ENCODE peak calls at places on chromosomes 11 and 22, in six cellular contexts. Q, N, G, F, V and L are unnamed samples.

GRCh38 chr22:29621761-29622526 is 18.5 kb downstream of the NF2 start:
- DNase-seq in Q (no peak), N (peak), G (peak), F (peak), V (no peak), L (no peak)

GRCh38 chr11:86523738-86524602 is 148.4 kb downstream of the ME3 start:
- DNase-seq in Q (no peak), N (peak), G (peak), F (peak), V (no peak), L (no peak)

GRCh38 chr22:31538815-31539214 is 42.5 kb downstream of the SFI1 start:
- DNase-seq in Q (no peak), N (no peak), G (no peak), F (no peak), V (no peak), L (no peak)

GRCh38 chr22:17727244-17727892 is 46.9 kb downstream of the BID start:
- DNase-seq in Q (no peak), N (no peak), G (no peak), F (no peak), V (no peak), L (no peak)

GRCh38 chr22:48639896-48640732 is 1187.6 kb downstream of the BRD1 start:
- DNase-seq in Q (no peak), N (no peak), G (no peak), F (no peak), V (no peak), L (no peak)

GRCh38 chr11:73647459-73648100 is 1.2 kb downstream of the PLEKHB1 start:
- DNase-seq in Q (peak), N (peak), G (peak), F (no peak), V (peak), L (peak)

GRCh38 chr11:31387379-31387778 is 17.7 kb downstream of the DNAJC24 start:
- DNase-seq in Q (no peak), N (no peak), G (no peak), F (no peak), V (no peak), L (no peak)

GRCh38 chr11:2890466-2891241 is 5.1 kb upstream of the CDKN1C start:
- DNase-seq in Q (no peak), N (no peak), G (no peak), F (no peak), V (peak), L (peak)

GRCh38 chr11:117946196-117946841 is 17.1 kb upstream of the TMPRSS13 start:
- DNase-seq in Q (no peak), N (no peak), G (no peak), F (no peak), V (no peak), L (no peak)

GRCh38 chr11:132373405-132374141 is 1003.2 kb downstream of the NTM start:
- DNase-seq in Q (no peak), N (no peak), G (no peak), F (no peak), V (no peak), L (no peak)